ENCODE peak calls at places on chromosomes 5 and 9, in nine cellular contexts. One of them, this sample, is unnamed.

GRCh38 chr5:158456756-158457155 is 597.8 kb upstream of the CLINT1 start:
- DNase-seq in EL: peak
- DNase-seq in kidney glomerular epithelial cell: peak
- DNase-seq in pancreas: no peak
- DNase-seq in endothelial cell: no peak
- DNase-seq in gastrocnemius medialis: no peak
- DNase-seq in omental fat pad: no peak
- DNase-seq in CD8-positive, alpha-beta T cell: no peak
- DNase-seq in stimulated activated CD8-positive, alpha-beta memory T cell treated with anti-CD3 and anti-CD28 coated beads, Interleukin-15, amount 100 ng/mL, for 1 hour: no peak
- DNase-seq in this sample: no peak

GRCh38 chr5:115414406-115415142 is 118.1 kb upstream of the CCDC112 start:
- DNase-seq in EL: peak
- DNase-seq in kidney glomerular epithelial cell: peak
- DNase-seq in pancreas: no peak
- DNase-seq in endothelial cell: no peak
- DNase-seq in gastrocnemius medialis: peak
- DNase-seq in omental fat pad: no peak
- DNase-seq in CD8-positive, alpha-beta T cell: no peak
- DNase-seq in stimulated activated CD8-positive, alpha-beta memory T cell treated with anti-CD3 and anti-CD28 coated beads, Interleukin-15, amount 100 ng/mL, for 1 hour: no peak
- DNase-seq in this sample: no peak

GRCh38 chr9:78130004-78130403 is 98.4 kb upstream of the GNAQ start:
- DNase-seq in EL: peak
- DNase-seq in kidney glomerular epithelial cell: no peak
- DNase-seq in pancreas: no peak
- DNase-seq in endothelial cell: no peak
- DNase-seq in gastrocnemius medialis: no peak
- DNase-seq in omental fat pad: no peak
- DNase-seq in CD8-positive, alpha-beta T cell: no peak
- DNase-seq in stimulated activated CD8-positive, alpha-beta memory T cell treated with anti-CD3 and anti-CD28 coated beads, Interleukin-15, amount 100 ng/mL, for 1 hour: no peak
- DNase-seq in this sample: no peak

GRCh38 chr5:154422298-154422697 is 23.5 kb upstream of the SAP30L start:
- DNase-seq in EL: no peak
- DNase-seq in kidney glomerular epithelial cell: no peak
- DNase-seq in pancreas: no peak
- DNase-seq in endothelial cell: no peak
- DNase-seq in gastrocnemius medialis: no peak
- DNase-seq in omental fat pad: no peak
- DNase-seq in CD8-positive, alpha-beta T cell: no peak
- DNase-seq in stimulated activated CD8-positive, alpha-beta memory T cell treated with anti-CD3 and anti-CD28 coated beads, Interleukin-15, amount 100 ng/mL, for 1 hour: no peak
- DNase-seq in this sample: no peak

GRCh38 chr5:61245936-61246335 is 83.7 kb upstream of the SMIM15 start:
- DNase-seq in EL: no peak
- DNase-seq in kidney glomerular epithelial cell: no peak
- DNase-seq in pancreas: no peak
- DNase-seq in endothelial cell: no peak
- DNase-seq in gastrocnemius medialis: no peak
- DNase-seq in omental fat pad: no peak
- DNase-seq in CD8-positive, alpha-beta T cell: no peak
- DNase-seq in stimulated activated CD8-positive, alpha-beta memory T cell treated with anti-CD3 and anti-CD28 coated beads, Interleukin-15, amount 100 ng/mL, for 1 hour: no peak
- DNase-seq in this sample: no peak

GRCh38 chr5:94463739-94464138 is 154.7 kb downstream of the KIAA0825 start:
- DNase-seq in EL: peak
- DNase-seq in kidney glomerular epithelial cell: no peak
- DNase-seq in pancreas: no peak
- DNase-seq in endothelial cell: no peak
- DNase-seq in gastrocnemius medialis: no peak
- DNase-seq in omental fat pad: no peak
- DNase-seq in CD8-positive, alpha-beta T cell: no peak
- DNase-seq in stimulated activated CD8-positive, alpha-beta memory T cell treated with anti-CD3 and anti-CD28 coated beads, Interleukin-15, amount 100 ng/mL, for 1 hour: no peak
- DNase-seq in this sample: no peak

GRCh38 chr5:76607353-76607871 is 15.8 kb downstream of the F2RL2 start:
- DNase-seq in EL: peak
- DNase-seq in kidney glomerular epithelial cell: no peak
- DNase-seq in pancreas: no peak
- DNase-seq in endothelial cell: no peak
- DNase-seq in gastrocnemius medialis: no peak
- DNase-seq in omental fat pad: no peak
- DNase-seq in CD8-positive, alpha-beta T cell: no peak
- DNase-seq in stimulated activated CD8-positive, alpha-beta memory T cell treated with anti-CD3 and anti-CD28 coated beads, Interleukin-15, amount 100 ng/mL, for 1 hour: no peak
- DNase-seq in this sample: no peak

GRCh38 chr9:20989923-20990341 is 41.5 kb downstream of the HACD4 start:
- DNase-seq in EL: no peak
- DNase-seq in kidney glomerular epithelial cell: no peak
- DNase-seq in pancreas: no peak
- DNase-seq in endothelial cell: no peak
- DNase-seq in gastrocnemius medialis: peak
- DNase-seq in omental fat pad: no peak
- DNase-seq in CD8-positive, alpha-beta T cell: no peak
- DNase-seq in stimulated activated CD8-positive, alpha-beta memory T cell treated with anti-CD3 and anti-CD28 coated beads, Interleukin-15, amount 100 ng/mL, for 1 hour: no peak
- DNase-seq in this sample: no peak

GRCh38 chr5:68459093-68459492 is 243.5 kb downstream of the PIK3R1 start:
- DNase-seq in EL: no peak
- DNase-seq in kidney glomerular epithelial cell: no peak
- DNase-seq in pancreas: no peak
- DNase-seq in endothelial cell: no peak
- DNase-seq in gastrocnemius medialis: no peak
- DNase-seq in omental fat pad: no peak
- DNase-seq in CD8-positive, alpha-beta T cell: no peak
- DNase-seq in stimulated activated CD8-positive, alpha-beta memory T cell treated with anti-CD3 and anti-CD28 coated beads, Interleukin-15, amount 100 ng/mL, for 1 hour: no peak
- DNase-seq in this sample: no peak

GRCh38 chr5:69042915-69043795 is 50.7 kb upstream of the SLC30A5 start:
- DNase-seq in EL: peak
- DNase-seq in kidney glomerular epithelial cell: peak
- DNase-seq in pancreas: no peak
- DNase-seq in endothelial cell: peak
- DNase-seq in gastrocnemius medialis: peak
- DNase-seq in omental fat pad: peak
- DNase-seq in CD8-positive, alpha-beta T cell: peak
- DNase-seq in stimulated activated CD8-positive, alpha-beta memory T cell treated with anti-CD3 and anti-CD28 coated beads, Interleukin-15, amount 100 ng/mL, for 1 hour: peak
- DNase-seq in this sample: peak

GRCh38 chr5:91888810-91889209 is 505.7 kb upstream of the ARRDC3 start:
- DNase-seq in EL: no peak
- DNase-seq in kidney glomerular epithelial cell: no peak
- DNase-seq in pancreas: no peak
- DNase-seq in endothelial cell: no peak
- DNase-seq in gastrocnemius medialis: no peak
- DNase-seq in omental fat pad: no peak
- DNase-seq in CD8-positive, alpha-beta T cell: no peak
- DNase-seq in stimulated activated CD8-positive, alpha-beta memory T cell treated with anti-CD3 and anti-CD28 coated beads, Interleukin-15, amount 100 ng/mL, for 1 hour: no peak
- DNase-seq in this sample: no peak

GRCh38 chr9:127828262-127829031 is 25.8 kb downstream of the FPGS start:
- DNase-seq in EL: peak
- DNase-seq in kidney glomerular epithelial cell: no peak
- DNase-seq in pancreas: peak
- DNase-seq in endothelial cell: peak
- DNase-seq in gastrocnemius medialis: peak
- DNase-seq in omental fat pad: peak
- DNase-seq in CD8-positive, alpha-beta T cell: no peak
- DNase-seq in stimulated activated CD8-positive, alpha-beta memory T cell treated with anti-CD3 and anti-CD28 coated beads, Interleukin-15, amount 100 ng/mL, for 1 hour: no peak
- DNase-seq in this sample: peak

GRCh38 chr5:164860896-164861295 is 1355.5 kb downstream of the MAT2B start:
- DNase-seq in EL: no peak
- DNase-seq in kidney glomerular epithelial cell: no peak
- DNase-seq in pancreas: no peak
- DNase-seq in endothelial cell: no peak
- DNase-seq in gastrocnemius medialis: no peak
- DNase-seq in omental fat pad: no peak
- DNase-seq in CD8-positive, alpha-beta T cell: no peak
- DNase-seq in stimulated activated CD8-positive, alpha-beta memory T cell treated with anti-CD3 and anti-CD28 coated beads, Interleukin-15, amount 100 ng/mL, for 1 hour: no peak
- DNase-seq in this sample: no peak

GRCh38 chr5:78766412-78766762 is 117.8 kb upstream of the LHFPL2 start:
- DNase-seq in EL: no peak
- DNase-seq in kidney glomerular epithelial cell: no peak
- DNase-seq in pancreas: no peak
- DNase-seq in endothelial cell: no peak
- DNase-seq in gastrocnemius medialis: no peak
- DNase-seq in omental fat pad: no peak
- DNase-seq in CD8-positive, alpha-beta T cell: no peak
- DNase-seq in stimulated activated CD8-positive, alpha-beta memory T cell treated with anti-CD3 and anti-CD28 coated beads, Interleukin-15, amount 100 ng/mL, for 1 hour: no peak
- DNase-seq in this sample: no peak

GRCh38 chr5:135913713-135914626 is 18.3 kb upstream of the IL9 start:
- DNase-seq in EL: no peak
- DNase-seq in kidney glomerular epithelial cell: no peak
- DNase-seq in pancreas: no peak
- DNase-seq in endothelial cell: no peak
- DNase-seq in gastrocnemius medialis: no peak
- DNase-seq in omental fat pad: no peak
- DNase-seq in CD8-positive, alpha-beta T cell: no peak
- DNase-seq in stimulated activated CD8-positive, alpha-beta memory T cell treated with anti-CD3 and anti-CD28 coated beads, Interleukin-15, amount 100 ng/mL, for 1 hour: no peak
- DNase-seq in this sample: no peak

GRCh38 chr9:4572184-4572826 is 82.0 kb downstream of the SLC1A1 start:
- DNase-seq in EL: no peak
- DNase-seq in kidney glomerular epithelial cell: no peak
- DNase-seq in pancreas: no peak
- DNase-seq in endothelial cell: no peak
- DNase-seq in gastrocnemius medialis: no peak
- DNase-seq in omental fat pad: no peak
- DNase-seq in CD8-positive, alpha-beta T cell: no peak
- DNase-seq in stimulated activated CD8-positive, alpha-beta memory T cell treated with anti-CD3 and anti-CD28 coated beads, Interleukin-15, amount 100 ng/mL, for 1 hour: no peak
- DNase-seq in this sample: no peak

GRCh38 chr9:88812938-88813670 is 178.2 kb upstream of the S1PR3 start:
- DNase-seq in EL: no peak
- DNase-seq in kidney glomerular epithelial cell: no peak
- DNase-seq in pancreas: no peak
- DNase-seq in endothelial cell: no peak
- DNase-seq in gastrocnemius medialis: no peak
- DNase-seq in omental fat pad: no peak
- DNase-seq in CD8-positive, alpha-beta T cell: no peak
- DNase-seq in stimulated activated CD8-positive, alpha-beta memory T cell treated with anti-CD3 and anti-CD28 coated beads, Interleukin-15, amount 100 ng/mL, for 1 hour: no peak
- DNase-seq in this sample: no peak

GRCh38 chr5:24816206-24816605 is 171.4 kb upstream of the CDH10 start:
- DNase-seq in EL: no peak
- DNase-seq in kidney glomerular epithelial cell: no peak
- DNase-seq in pancreas: no peak
- DNase-seq in endothelial cell: no peak
- DNase-seq in gastrocnemius medialis: no peak
- DNase-seq in omental fat pad: no peak
- DNase-seq in CD8-positive, alpha-beta T cell: no peak
- DNase-seq in stimulated activated CD8-positive, alpha-beta memory T cell treated with anti-CD3 and anti-CD28 coated beads, Interleukin-15, amount 100 ng/mL, for 1 hour: no peak
- DNase-seq in this sample: no peak

GRCh38 chr9:86353591-86354047 is 591 bp downstream of the TUT7 start:
- DNase-seq in EL: peak
- DNase-seq in kidney glomerular epithelial cell: peak
- DNase-seq in pancreas: no peak
- DNase-seq in endothelial cell: no peak
- DNase-seq in gastrocnemius medialis: peak
- DNase-seq in omental fat pad: no peak
- DNase-seq in CD8-positive, alpha-beta T cell: no peak
- DNase-seq in stimulated activated CD8-positive, alpha-beta memory T cell treated with anti-CD3 and anti-CD28 coated beads, Interleukin-15, amount 100 ng/mL, for 1 hour: no peak
- DNase-seq in this sample: no peak

GRCh38 chr9:98678244-98678842 is 30.4 kb downstream of the GABBR2 start:
- DNase-seq in EL: no peak
- DNase-seq in kidney glomerular epithelial cell: no peak
- DNase-seq in pancreas: no peak
- DNase-seq in endothelial cell: peak
- DNase-seq in gastrocnemius medialis: no peak
- DNase-seq in omental fat pad: no peak
- DNase-seq in CD8-positive, alpha-beta T cell: no peak
- DNase-seq in stimulated activated CD8-positive, alpha-beta memory T cell treated with anti-CD3 and anti-CD28 coated beads, Interleukin-15, amount 100 ng/mL, for 1 hour: no peak
- DNase-seq in this sample: no peak

GRCh38 chr9:127734747-127735529 is at the start of gene TOR2A:
- DNase-seq in EL: peak
- DNase-seq in kidney glomerular epithelial cell: peak
- DNase-seq in pancreas: peak
- DNase-seq in endothelial cell: peak
- DNase-seq in gastrocnemius medialis: peak
- DNase-seq in omental fat pad: peak
- DNase-seq in CD8-positive, alpha-beta T cell: peak
- DNase-seq in stimulated activated CD8-positive, alpha-beta memory T cell treated with anti-CD3 and anti-CD28 coated beads, Interleukin-15, amount 100 ng/mL, for 1 hour: peak
- DNase-seq in this sample: peak

GRCh38 chr5:77210091-77211012 is at the start of gene PDE8B:
- DNase-seq in EL: no peak
- DNase-seq in kidney glomerular epithelial cell: no peak
- DNase-seq in pancreas: peak
- DNase-seq in endothelial cell: no peak
- DNase-seq in gastrocnemius medialis: no peak
- DNase-seq in omental fat pad: no peak
- DNase-seq in CD8-positive, alpha-beta T cell: no peak
- DNase-seq in stimulated activated CD8-positive, alpha-beta memory T cell treated with anti-CD3 and anti-CD28 coated beads, Interleukin-15, amount 100 ng/mL, for 1 hour: no peak
- DNase-seq in this sample: no peak

GRCh38 chr5:160230686-160231527 is 1.6 kb downstream of the FABP6 start:
- DNase-seq in EL: peak
- DNase-seq in kidney glomerular epithelial cell: no peak
- DNase-seq in pancreas: no peak
- DNase-seq in endothelial cell: no peak
- DNase-seq in gastrocnemius medialis: no peak
- DNase-seq in omental fat pad: no peak
- DNase-seq in CD8-positive, alpha-beta T cell: no peak
- DNase-seq in stimulated activated CD8-positive, alpha-beta memory T cell treated with anti-CD3 and anti-CD28 coated beads, Interleukin-15, amount 100 ng/mL, for 1 hour: no peak
- DNase-seq in this sample: no peak

GRCh38 chr5:57346336-57346735 is 136.3 kb downstream of the ACTBL2 start:
- DNase-seq in EL: no peak
- DNase-seq in kidney glomerular epithelial cell: no peak
- DNase-seq in pancreas: no peak
- DNase-seq in endothelial cell: no peak
- DNase-seq in gastrocnemius medialis: no peak
- DNase-seq in omental fat pad: no peak
- DNase-seq in CD8-positive, alpha-beta T cell: no peak
- DNase-seq in stimulated activated CD8-positive, alpha-beta memory T cell treated with anti-CD3 and anti-CD28 coated beads, Interleukin-15, amount 100 ng/mL, for 1 hour: no peak
- DNase-seq in this sample: no peak

GRCh38 chr5:22649076-22649475 is 204.1 kb downstream of the CDH12 start:
- DNase-seq in EL: no peak
- DNase-seq in kidney glomerular epithelial cell: no peak
- DNase-seq in pancreas: no peak
- DNase-seq in endothelial cell: no peak
- DNase-seq in gastrocnemius medialis: no peak
- DNase-seq in omental fat pad: no peak
- DNase-seq in CD8-positive, alpha-beta T cell: no peak
- DNase-seq in stimulated activated CD8-positive, alpha-beta memory T cell treated with anti-CD3 and anti-CD28 coated beads, Interleukin-15, amount 100 ng/mL, for 1 hour: no peak
- DNase-seq in this sample: no peak

GRCh38 chr9:97411440-97411788 is 482 bp upstream of the TDRD7 start:
- DNase-seq in EL: no peak
- DNase-seq in kidney glomerular epithelial cell: peak
- DNase-seq in pancreas: no peak
- DNase-seq in endothelial cell: no peak
- DNase-seq in gastrocnemius medialis: no peak
- DNase-seq in omental fat pad: no peak
- DNase-seq in CD8-positive, alpha-beta T cell: no peak
- DNase-seq in stimulated activated CD8-positive, alpha-beta memory T cell treated with anti-CD3 and anti-CD28 coated beads, Interleukin-15, amount 100 ng/mL, for 1 hour: no peak
- DNase-seq in this sample: no peak

GRCh38 chr5:68260455-68260854 is 44.9 kb downstream of the PIK3R1 start:
- DNase-seq in EL: no peak
- DNase-seq in kidney glomerular epithelial cell: no peak
- DNase-seq in pancreas: no peak
- DNase-seq in endothelial cell: no peak
- DNase-seq in gastrocnemius medialis: no peak
- DNase-seq in omental fat pad: no peak
- DNase-seq in CD8-positive, alpha-beta T cell: no peak
- DNase-seq in stimulated activated CD8-positive, alpha-beta memory T cell treated with anti-CD3 and anti-CD28 coated beads, Interleukin-15, amount 100 ng/mL, for 1 hour: no peak
- DNase-seq in this sample: no peak

GRCh38 chr5:72606525-72606924 is 99.3 kb upstream of the ZNF366 start:
- DNase-seq in EL: no peak
- DNase-seq in kidney glomerular epithelial cell: no peak
- DNase-seq in pancreas: no peak
- DNase-seq in endothelial cell: no peak
- DNase-seq in gastrocnemius medialis: no peak
- DNase-seq in omental fat pad: no peak
- DNase-seq in CD8-positive, alpha-beta T cell: no peak
- DNase-seq in stimulated activated CD8-positive, alpha-beta memory T cell treated with anti-CD3 and anti-CD28 coated beads, Interleukin-15, amount 100 ng/mL, for 1 hour: no peak
- DNase-seq in this sample: no peak

GRCh38 chr9:93682155-93682968 is 106.0 kb downstream of the PHF2 start:
- DNase-seq in EL: peak
- DNase-seq in kidney glomerular epithelial cell: peak
- DNase-seq in pancreas: peak
- DNase-seq in endothelial cell: peak
- DNase-seq in gastrocnemius medialis: peak
- DNase-seq in omental fat pad: peak
- DNase-seq in CD8-positive, alpha-beta T cell: peak
- DNase-seq in stimulated activated CD8-positive, alpha-beta memory T cell treated with anti-CD3 and anti-CD28 coated beads, Interleukin-15, amount 100 ng/mL, for 1 hour: peak
- DNase-seq in this sample: no peak

GRCh38 chr5:32014345-32014744 is 159.8 kb downstream of the GOLPH3 start:
- DNase-seq in EL: no peak
- DNase-seq in kidney glomerular epithelial cell: no peak
- DNase-seq in pancreas: no peak
- DNase-seq in endothelial cell: no peak
- DNase-seq in gastrocnemius medialis: no peak
- DNase-seq in omental fat pad: no peak
- DNase-seq in CD8-positive, alpha-beta T cell: no peak
- DNase-seq in stimulated activated CD8-positive, alpha-beta memory T cell treated with anti-CD3 and anti-CD28 coated beads, Interleukin-15, amount 100 ng/mL, for 1 hour: no peak
- DNase-seq in this sample: no peak